ENCODE peak calls at places on chromosome 6, in seven cellular contexts. One of them, this sample, is unnamed.

GRCh38 chr6:167930300-167930699 is 67.2 kb upstream of the KIF25 start:
- DNase-seq in NT2/D1: no peak
- DNase-seq in AG10803: peak; percentile 4
- DNase-seq in gastrocnemius medialis: no peak
- DNase-seq in astrocyte of the cerebellum: peak; percentile 45
- DNase-seq in GM06990: no peak
- DNase-seq in dorsolateral prefrontal cortex: no peak
- DNase-seq in this sample: no peak

GRCh38 chr6:17484201-17484606 is 90.8 kb downstream of the CAP2 start:
- DNase-seq in NT2/D1: no peak
- DNase-seq in AG10803: no peak
- DNase-seq in gastrocnemius medialis: peak; percentile 89
- DNase-seq in astrocyte of the cerebellum: no peak
- DNase-seq in GM06990: no peak
- DNase-seq in dorsolateral prefrontal cortex: no peak
- DNase-seq in this sample: no peak

GRCh38 chr6:87714093-87714809 is 12.2 kb upstream of the AKIRIN2 start:
- DNase-seq in NT2/D1: no peak
- DNase-seq in AG10803: peak; percentile 58
- DNase-seq in gastrocnemius medialis: no peak
- DNase-seq in astrocyte of the cerebellum: no peak
- DNase-seq in GM06990: peak; percentile 53
- DNase-seq in dorsolateral prefrontal cortex: no peak
- DNase-seq in this sample: no peak

GRCh38 chr6:125310994-125311649 is 9.4 kb upstream of the HDDC2 start:
- DNase-seq in NT2/D1: peak; percentile 25
- DNase-seq in AG10803: peak; percentile 63
- DNase-seq in gastrocnemius medialis: no peak
- DNase-seq in astrocyte of the cerebellum: peak; percentile 54
- DNase-seq in GM06990: no peak
- DNase-seq in dorsolateral prefrontal cortex: no peak
- DNase-seq in this sample: no peak

GRCh38 chr6:25660512-25660911 is 8.5 kb downstream of the SCGN start:
- DNase-seq in NT2/D1: no peak
- DNase-seq in AG10803: peak; percentile 39
- DNase-seq in gastrocnemius medialis: no peak
- DNase-seq in astrocyte of the cerebellum: no peak
- DNase-seq in GM06990: no peak
- DNase-seq in dorsolateral prefrontal cortex: no peak
- DNase-seq in this sample: no peak

GRCh38 chr6:33298773-33299236 is at the start of gene RGL2:
- DNase-seq in NT2/D1: no peak
- DNase-seq in AG10803: peak; percentile 65
- DNase-seq in gastrocnemius medialis: peak; percentile 76
- DNase-seq in astrocyte of the cerebellum: no peak
- DNase-seq in GM06990: peak; percentile 78
- DNase-seq in dorsolateral prefrontal cortex: peak; percentile 63
- DNase-seq in this sample: peak; percentile 92

GRCh38 chr6:15183979-15184378 is 61.9 kb upstream of the JARID2 start:
- DNase-seq in NT2/D1: no peak
- DNase-seq in AG10803: no peak
- DNase-seq in gastrocnemius medialis: no peak
- DNase-seq in astrocyte of the cerebellum: no peak
- DNase-seq in GM06990: peak; percentile 24
- DNase-seq in dorsolateral prefrontal cortex: no peak
- DNase-seq in this sample: no peak

GRCh38 chr6:26475823-26476729 is 18.3 kb downstream of the BTN2A1 start:
- DNase-seq in NT2/D1: no peak
- DNase-seq in AG10803: peak; percentile 11
- DNase-seq in gastrocnemius medialis: no peak
- DNase-seq in astrocyte of the cerebellum: no peak
- DNase-seq in GM06990: no peak
- DNase-seq in dorsolateral prefrontal cortex: no peak
- DNase-seq in this sample: no peak

GRCh38 chr6:111524735-111525134 is 41.7 kb upstream of the REV3L start:
- DNase-seq in NT2/D1: no peak
- DNase-seq in AG10803: peak; percentile 30
- DNase-seq in gastrocnemius medialis: no peak
- DNase-seq in astrocyte of the cerebellum: no peak
- DNase-seq in GM06990: no peak
- DNase-seq in dorsolateral prefrontal cortex: no peak
- DNase-seq in this sample: no peak

GRCh38 chr6:53651764-53652401 is 13.7 kb downstream of the KLHL31 start:
- DNase-seq in NT2/D1: peak; percentile 38
- DNase-seq in AG10803: peak; percentile 25
- DNase-seq in gastrocnemius medialis: peak; percentile 63
- DNase-seq in astrocyte of the cerebellum: no peak
- DNase-seq in GM06990: peak; percentile 75
- DNase-seq in dorsolateral prefrontal cortex: peak; percentile 26
- DNase-seq in this sample: peak; percentile 80

GRCh38 chr6:168180548-168181011 is 101.6 kb upstream of the FRMD1 start:
- DNase-seq in NT2/D1: no peak
- DNase-seq in AG10803: no peak
- DNase-seq in gastrocnemius medialis: no peak
- DNase-seq in astrocyte of the cerebellum: no peak
- DNase-seq in GM06990: no peak
- DNase-seq in dorsolateral prefrontal cortex: no peak
- DNase-seq in this sample: peak; percentile 33

GRCh38 chr6:33927551-33927950 is 123.7 kb upstream of the MLN start:
- DNase-seq in NT2/D1: no peak
- DNase-seq in AG10803: peak; percentile 82
- DNase-seq in gastrocnemius medialis: peak; percentile 9
- DNase-seq in astrocyte of the cerebellum: no peak
- DNase-seq in GM06990: no peak
- DNase-seq in dorsolateral prefrontal cortex: no peak
- DNase-seq in this sample: no peak

GRCh38 chr6:47836046-47836445 is 54.2 kb downstream of the OPN5 start:
- DNase-seq in NT2/D1: no peak
- DNase-seq in AG10803: no peak
- DNase-seq in gastrocnemius medialis: no peak
- DNase-seq in astrocyte of the cerebellum: no peak
- DNase-seq in GM06990: no peak
- DNase-seq in dorsolateral prefrontal cortex: no peak
- DNase-seq in this sample: no peak

GRCh38 chr6:152461556-152461955 is 175.6 kb downstream of the SYNE1 start:
- DNase-seq in NT2/D1: no peak
- DNase-seq in AG10803: no peak
- DNase-seq in gastrocnemius medialis: no peak
- DNase-seq in astrocyte of the cerebellum: no peak
- DNase-seq in GM06990: no peak
- DNase-seq in dorsolateral prefrontal cortex: no peak
- DNase-seq in this sample: no peak

GRCh38 chr6:165718486-165718885 is 55.4 kb upstream of the PDE10A start:
- DNase-seq in NT2/D1: no peak
- DNase-seq in AG10803: no peak
- DNase-seq in gastrocnemius medialis: no peak
- DNase-seq in astrocyte of the cerebellum: peak; percentile 46
- DNase-seq in GM06990: no peak
- DNase-seq in dorsolateral prefrontal cortex: no peak
- DNase-seq in this sample: no peak

GRCh38 chr6:44795326-44795725 is 407.8 kb downstream of the CDC5L start:
- DNase-seq in NT2/D1: no peak
- DNase-seq in AG10803: no peak
- DNase-seq in gastrocnemius medialis: no peak
- DNase-seq in astrocyte of the cerebellum: no peak
- DNase-seq in GM06990: no peak
- DNase-seq in dorsolateral prefrontal cortex: no peak
- DNase-seq in this sample: no peak

DNA sequence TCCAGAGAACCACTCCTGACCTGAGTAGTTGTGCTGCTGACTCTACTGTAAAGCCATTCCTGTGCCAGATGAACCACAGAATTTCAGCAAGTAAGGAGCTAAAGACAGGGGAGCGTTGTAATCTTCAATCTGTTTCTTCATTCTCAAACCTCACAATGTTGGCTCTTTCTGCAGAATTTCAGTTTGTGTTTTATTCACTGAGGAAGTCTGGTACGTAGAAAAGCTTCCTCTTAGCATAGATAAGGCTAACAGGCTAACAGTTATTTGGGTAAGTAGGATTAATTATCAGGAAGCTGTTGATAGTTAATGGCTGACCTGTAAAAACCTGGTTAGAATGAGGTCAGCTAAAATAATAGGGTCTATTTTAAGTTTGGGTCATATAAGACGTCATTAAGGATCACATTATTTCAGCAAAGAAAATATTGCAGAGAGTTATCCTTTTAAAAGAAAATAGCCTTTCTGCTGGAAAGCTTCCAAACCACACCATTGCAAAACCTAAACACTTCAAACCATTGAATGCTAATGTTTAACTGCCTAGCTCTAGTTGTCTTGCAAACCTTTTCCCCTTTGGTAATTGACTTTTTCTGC is 14.1 kb upstream of the TENT5A start:
- DNase-seq in NT2/D1: no peak
- DNase-seq in AG10803: peak; percentile 88
- DNase-seq in gastrocnemius medialis: no peak
- DNase-seq in astrocyte of the cerebellum: peak; percentile 93
- DNase-seq in GM06990: no peak
- DNase-seq in dorsolateral prefrontal cortex: no peak
- DNase-seq in this sample: no peak
- H3K4me3 ChIP-seq in NT2/D1: no peak overlapping the region
- H3K4me3 ChIP-seq in AG10803: no peak overlapping the region
- H3K4me3 ChIP-seq in gastrocnemius medialis: no peak overlapping the region
- H3K4me3 ChIP-seq in astrocyte of the cerebellum: no peak overlapping the region
- H3K4me3 ChIP-seq in GM06990: no peak overlapping the region
- H3K4me3 ChIP-seq in dorsolateral prefrontal cortex: no peak overlapping the region
- H3K4me3 ChIP-seq in this sample: peak overlapping the region; percentile 1

GRCh38 chr6:21135484-21136005 is 458.0 kb upstream of the SOX4 start:
- DNase-seq in NT2/D1: no peak
- DNase-seq in AG10803: no peak
- DNase-seq in gastrocnemius medialis: no peak
- DNase-seq in astrocyte of the cerebellum: no peak
- DNase-seq in GM06990: no peak
- DNase-seq in dorsolateral prefrontal cortex: peak; percentile 59
- DNase-seq in this sample: no peak
- H3K4me3 ChIP-seq in NT2/D1: no peak overlapping the region
- H3K4me3 ChIP-seq in AG10803: no peak overlapping the region
- H3K4me3 ChIP-seq in gastrocnemius medialis: no peak overlapping the region
- H3K4me3 ChIP-seq in astrocyte of the cerebellum: no peak overlapping the region
- H3K4me3 ChIP-seq in GM06990: no peak overlapping the region
- H3K4me3 ChIP-seq in dorsolateral prefrontal cortex: no peak overlapping the region
- H3K4me3 ChIP-seq in this sample: no peak overlapping the region

DNA sequence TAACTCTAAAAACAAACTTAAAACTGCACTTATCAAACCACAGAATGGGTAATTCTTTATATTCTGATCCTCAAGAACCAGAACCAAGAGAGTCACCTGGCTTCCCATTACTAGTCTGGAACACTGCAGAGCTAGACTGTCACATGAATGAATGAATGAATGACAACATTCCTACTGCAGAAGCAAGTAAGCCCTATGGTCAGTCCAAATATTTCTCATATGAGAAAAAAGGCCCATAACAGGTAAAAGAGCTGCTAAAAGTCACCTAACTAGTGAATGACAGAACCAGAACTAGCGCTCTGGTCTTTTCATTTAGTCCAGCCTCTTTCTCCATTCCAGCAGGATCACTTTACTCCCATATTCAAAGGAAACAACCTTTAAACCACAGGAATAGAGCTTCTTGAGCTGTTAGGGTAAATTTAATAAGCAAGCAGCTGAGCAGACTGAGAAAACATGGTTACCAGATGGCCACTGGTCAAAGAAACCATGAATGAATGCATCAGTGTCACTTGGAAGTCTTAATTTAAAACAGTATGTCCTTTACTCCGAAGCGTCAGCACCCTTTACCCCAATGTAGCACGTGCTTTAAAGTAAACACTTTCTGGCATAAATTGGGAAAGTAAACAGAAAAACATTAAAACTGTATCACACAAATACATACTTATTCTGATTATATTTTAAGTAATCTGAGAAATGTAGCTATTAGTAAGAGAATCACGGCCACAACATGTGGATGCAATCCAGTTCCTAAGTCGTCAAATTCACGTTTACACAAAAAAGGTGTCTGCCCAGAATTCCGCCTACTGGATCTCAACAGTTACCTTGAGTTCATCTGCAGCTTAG is 1.4 kb downstream of the PREP start:
- DNase-seq in NT2/D1: no peak
- DNase-seq in AG10803: peak; percentile 68
- DNase-seq in gastrocnemius medialis: no peak
- DNase-seq in astrocyte of the cerebellum: no peak
- DNase-seq in GM06990: no peak
- DNase-seq in dorsolateral prefrontal cortex: no peak
- DNase-seq in this sample: no peak
- H3K4me3 ChIP-seq in NT2/D1: peak overlapping the region; percentile 58
- H3K4me3 ChIP-seq in AG10803: peak overlapping the region; percentile 91
- H3K4me3 ChIP-seq in gastrocnemius medialis: peak overlapping the region; percentile 97
- H3K4me3 ChIP-seq in astrocyte of the cerebellum: peak overlapping the region; percentile 75
- H3K4me3 ChIP-seq in GM06990: peak overlapping the region; percentile 93
- H3K4me3 ChIP-seq in dorsolateral prefrontal cortex: peak overlapping the region; percentile 76
- H3K4me3 ChIP-seq in this sample: peak overlapping the region; percentile 71

GRCh38 chr6:30075987-30076311 is 380 bp upstream of the RNF39 start:
- DNase-seq in NT2/D1: no peak
- DNase-seq in AG10803: no peak
- DNase-seq in gastrocnemius medialis: no peak
- DNase-seq in astrocyte of the cerebellum: no peak
- DNase-seq in GM06990: no peak
- DNase-seq in dorsolateral prefrontal cortex: no peak
- DNase-seq in this sample: no peak

GRCh38 chr6:30075094-30075986 is at the start of gene RNF39:
- DNase-seq in NT2/D1: no peak
- DNase-seq in AG10803: no peak
- DNase-seq in gastrocnemius medialis: no peak
- DNase-seq in astrocyte of the cerebellum: no peak
- DNase-seq in GM06990: no peak
- DNase-seq in dorsolateral prefrontal cortex: no peak
- DNase-seq in this sample: no peak

GRCh38 chr6:30073489-30074240 is 1.9 kb downstream of the RNF39 start:
- DNase-seq in NT2/D1: no peak
- DNase-seq in AG10803: no peak
- DNase-seq in gastrocnemius medialis: no peak
- DNase-seq in astrocyte of the cerebellum: no peak
- DNase-seq in GM06990: no peak
- DNase-seq in dorsolateral prefrontal cortex: no peak
- DNase-seq in this sample: no peak

GRCh38 chr6:30076333-30076732 is 764 bp upstream of the RNF39 start:
- DNase-seq in NT2/D1: no peak
- DNase-seq in AG10803: no peak
- DNase-seq in gastrocnemius medialis: no peak
- DNase-seq in astrocyte of the cerebellum: no peak
- DNase-seq in GM06990: no peak
- DNase-seq in dorsolateral prefrontal cortex: no peak
- DNase-seq in this sample: no peak

DNA sequence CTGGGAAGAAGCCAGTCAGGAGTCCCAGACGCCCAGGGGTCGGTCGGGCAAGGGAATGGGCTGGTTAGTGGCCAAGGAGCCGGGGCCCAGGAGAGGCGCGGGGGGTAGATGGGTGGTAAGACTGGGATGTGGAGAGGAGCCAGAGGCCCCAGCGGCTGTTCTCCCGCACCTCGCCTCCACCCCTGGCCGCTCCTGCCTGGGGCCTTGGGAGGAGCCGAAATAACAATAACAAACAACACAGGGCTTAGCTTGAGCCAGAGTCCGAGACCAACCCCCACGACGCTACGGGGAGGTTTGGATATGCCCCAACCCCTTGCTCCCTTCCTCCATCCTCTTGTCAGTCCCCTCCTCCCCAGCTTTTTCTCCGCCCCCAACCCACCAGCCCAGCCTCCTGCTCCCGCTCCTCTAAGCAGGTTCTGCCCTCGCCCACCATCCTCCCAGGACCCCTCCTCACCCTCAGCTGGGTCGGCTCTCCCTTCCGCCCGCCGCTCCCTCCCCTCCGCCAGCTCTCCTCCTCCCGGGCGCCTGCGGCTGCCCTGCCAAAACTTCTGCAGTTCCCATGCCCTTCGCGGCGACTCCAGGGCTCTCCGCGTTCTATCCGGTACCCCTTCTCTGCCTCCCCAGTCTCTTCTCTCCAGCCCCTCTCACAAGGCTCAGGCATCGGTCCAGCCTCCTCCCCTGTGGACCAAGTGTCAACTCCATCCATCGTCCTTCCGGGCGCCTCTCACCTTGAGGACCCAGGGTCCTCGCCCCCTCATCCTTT is 1.1 kb downstream of the RNF39 start:
- DNase-seq in NT2/D1: no peak
- DNase-seq in AG10803: no peak
- DNase-seq in gastrocnemius medialis: no peak
- DNase-seq in astrocyte of the cerebellum: no peak
- DNase-seq in GM06990: no peak
- DNase-seq in dorsolateral prefrontal cortex: no peak
- DNase-seq in this sample: no peak
- H3K4me3 ChIP-seq in NT2/D1: peak overlapping the region; percentile 59
- H3K4me3 ChIP-seq in AG10803: no peak overlapping the region
- H3K4me3 ChIP-seq in gastrocnemius medialis: no peak overlapping the region
- H3K4me3 ChIP-seq in astrocyte of the cerebellum: peak overlapping the region; percentile 15
- H3K4me3 ChIP-seq in GM06990: no peak overlapping the region
- H3K4me3 ChIP-seq in dorsolateral prefrontal cortex: no peak overlapping the region
- H3K4me3 ChIP-seq in this sample: peak overlapping the region; percentile 26

This sample was measured in ascending aorta.